ENCODE peak calls at places on chromosome 21, in nine cellular contexts. S is breast epithelium, G is hepatocyte, R is A673, V is heart right ventricle, C is OCI-LY7, F is kidney, B is body of pancreas, D is dorsolateral prefrontal cortex. M is an unnamed sample.

GRCh38 chr21:35291963-35292627 is 243.0 kb upstream of the RUNX1 start:
- DNase-seq in S (no peak), G (no peak), R (no peak), V (no peak), C (no peak), F (no peak), B (no peak), D (no peak), M (no peak)

GRCh38 chr21:32329331-32329730 is 30.7 kb downstream of the MRAP start:
- DNase-seq in S (no peak), G (no peak), R (no peak), V (no peak), C (no peak), F (no peak), B (no peak), D (no peak), M (peak; percentile 86)

GRCh38 chr21:24375201-24375600 is 1232.1 kb downstream of the MRPL39 start:
- DNase-seq in S (no peak), G (no peak), R (peak; percentile 0), V (no peak), C (no peak), F (no peak), B (peak; percentile 9), D (no peak), M (no peak)

GRCh38 chr21:17524635-17525034 is 11.8 kb downstream of the CXADR start:
- DNase-seq in S (no peak), G (no peak), R (no peak), V (no peak), C (no peak), F (no peak), B (no peak), D (no peak), M (no peak)

GRCh38 chr21:20302084-20302483 is 696.1 kb upstream of the NCAM2 start:
- DNase-seq in S (no peak), G (no peak), R (no peak), V (no peak), C (no peak), F (no peak), B (no peak), D (no peak), M (no peak)

GRCh38 chr21:26909972-26910371 is 56.9 kb downstream of the ADAMTS5 start:
- DNase-seq in S (no peak), G (peak; percentile 39), R (no peak), V (no peak), C (no peak), F (no peak), B (no peak), D (no peak), M (no peak)

GRCh38 chr21:17003763-17004373 is 509.0 kb upstream of the CXADR start:
- DNase-seq in S (no peak), G (no peak), R (no peak), V (no peak), C (no peak), F (no peak), B (no peak), D (no peak), M (no peak)

GRCh38 chr21:16072692-16073091 is 342.9 kb downstream of the USP25 start:
- DNase-seq in S (no peak), G (peak; percentile 62), R (peak; percentile 60), V (no peak), C (no peak), F (no peak), B (no peak), D (no peak), M (no peak)

GRCh38 chr21:36155603-36156338 is 853 bp upstream of the DOP1B start:
- DNase-seq in S (peak; percentile 55), G (peak; percentile 85), R (no peak), V (peak; percentile 42), C (no peak), F (peak; percentile 85), B (peak; percentile 77), D (no peak), M (no peak)

GRCh38 chr21:46193829-46194373 is 9.6 kb upstream of the SPATC1L start:
- DNase-seq in S (no peak), G (peak; percentile 2), R (no peak), V (no peak), C (no peak), F (peak; percentile 31), B (no peak), D (no peak), M (no peak)

GRCh38 chr21:31991356-31992331 is 118.8 kb downstream of the HUNK start:
- DNase-seq in S (no peak), G (no peak), R (no peak), V (no peak), C (no peak), F (no peak), B (no peak), D (no peak), M (no peak)

GRCh38 chr21:45974073-45975016 is 7.2 kb upstream of the COL6A1 start:
- DNase-seq in S (peak; percentile 30), G (peak; percentile 64), R (no peak), V (peak; percentile 67), C (no peak), F (peak; percentile 87), B (peak; percentile 35), D (peak; percentile 47), M (peak; percentile 87)

GRCh38 chr21:39319251-39319756 is 5.9 kb upstream of the BRWD1 start:
- DNase-seq in S (no peak), G (peak; percentile 37), R (no peak), V (peak; percentile 24), C (no peak), F (no peak), B (peak; percentile 14), D (no peak), M (no peak)

GRCh38 chr21:39852021-39852721 is 15.1 kb upstream of the PCP4 start:
- DNase-seq in S (no peak), G (peak; percentile 48), R (no peak), V (no peak), C (no peak), F (no peak), B (no peak), D (no peak), M (no peak)

GRCh38 chr21:16815228-16815627 is 697.6 kb upstream of the CXADR start:
- DNase-seq in S (no peak), G (no peak), R (no peak), V (no peak), C (no peak), F (no peak), B (no peak), D (no peak), M (no peak)

GRCh38 chr21:44742418-44743153 is 31.2 kb upstream of the TSPEAR start:
- DNase-seq in S (no peak), G (no peak), R (peak; percentile 56), V (no peak), C (peak; percentile 10), F (no peak), B (no peak), D (no peak), M (no peak)
- TF ChIP-seq CTCF in S (no peak), G (peak; percentile 31), R (peak; percentile 56), V (peak; percentile 28), C (peak; percentile 62), F (no peak), B (no peak), D (no peak), M (no peak)

DNA sequence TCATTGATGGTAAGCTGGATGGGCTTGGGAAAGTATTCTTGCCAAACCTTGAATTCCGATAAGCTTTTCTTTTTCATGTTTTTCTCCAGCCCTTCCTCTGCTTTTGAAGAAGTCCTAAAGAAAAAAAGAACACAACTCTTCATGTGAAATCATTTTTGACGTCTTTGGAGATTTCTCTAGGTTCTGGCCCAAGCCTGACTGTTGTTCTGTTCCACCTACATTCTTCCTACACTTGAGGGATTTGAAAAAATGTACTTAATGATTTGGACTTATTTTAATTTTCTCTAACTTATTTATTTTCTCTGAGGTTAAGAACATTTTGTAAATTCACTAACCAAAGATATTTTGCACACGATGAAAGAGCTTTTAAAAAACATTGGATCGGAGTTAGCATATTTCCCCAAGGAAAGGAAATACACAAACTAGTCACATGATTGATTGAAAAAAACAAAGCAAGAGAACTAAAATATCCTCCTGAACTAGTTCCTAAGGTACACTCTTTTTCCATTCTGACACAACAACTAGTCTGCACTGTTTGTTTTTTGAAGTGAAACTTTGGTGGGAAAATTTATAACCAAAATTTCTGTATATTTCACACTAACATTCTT is 82.3 kb downstream of the LTN1 start:
- DNase-seq in S (no peak), G (no peak), R (no peak), V (no peak), C (no peak), F (no peak), B (no peak), D (no peak), M (no peak)
- H3K27ac ChIP-seq in S (peak overlapping the region; percentile 54), G (no peak overlapping the region), R (no peak overlapping the region), V (no peak overlapping the region), C (no peak overlapping the region), F (no peak overlapping the region), B (no peak overlapping the region), D (no peak overlapping the region), M (peak overlapping the region; percentile 80)

GRCh38 chr21:41678016-41678935 is 88.6 kb downstream of the RIPK4 start:
- DNase-seq in S (peak; percentile 94), G (peak; percentile 83), R (no peak), V (no peak), C (no peak), F (peak; percentile 81), B (peak; percentile 88), D (no peak), M (no peak)
- H3K4me3 ChIP-seq in S (no peak overlapping the region), G (no peak overlapping the region), R (no peak overlapping the region), V (no peak overlapping the region), C (no peak overlapping the region), F (peak overlapping the region; percentile 44), B (no peak overlapping the region), D (no peak overlapping the region), M (no peak overlapping the region)

GRCh38 chr21:37220981-37221664 is 46.0 kb downstream of the VPS26C start:
- DNase-seq in S (peak; percentile 88), G (peak; percentile 83), R (peak; percentile 97), V (peak; percentile 95), C (peak; percentile 97), F (peak; percentile 98), B (peak; percentile 95), D (peak; percentile 97), M (peak; percentile 97)
- TF ChIP-seq CTCF in S (peak; percentile 17), G (peak; percentile 32), R (peak; percentile 48), V (peak; percentile 66), C (peak; percentile 77), F (peak; percentile 8), B (no peak), D (peak; percentile 62), M (peak; percentile 53)